ENCODE peak calls at places on chromosomes 12 and 14, in six cellular contexts. P, Z, N, D, T and W are unnamed samples. For H3K4me1, the result is how much of the 10 kb centered on the place peaks cover.

GRCh38 chr14:92368001-92368400 is 45.0 kb downstream of the SLC24A4 start:
- DNase-seq in P (no peak), Z (no peak), N (no peak), D (no peak), T (no peak), W (no peak)

GRCh38 chr12:11786638-11787365 is 137.3 kb downstream of the ETV6 start:
- DNase-seq in P (no peak), Z (no peak), N (no peak), D (no peak), T (no peak), W (no peak)

GRCh38 chr14:33412450-33412849 is 473.8 kb downstream of the NPAS3 start:
- DNase-seq in P (no peak), Z (no peak), N (no peak), D (no peak), T (no peak), W (no peak)

GRCh38 chr12:15268927-15269552 is 47.8 kb upstream of the RERG start:
- DNase-seq in P (peak), Z (peak), N (peak), D (peak), T (peak), W (peak)

GRCh38 chr14:106556665-106557289 is 1030.4 kb downstream of the TMEM121 start:
- DNase-seq in P (peak), Z (no peak), N (peak), D (no peak), T (no peak), W (peak)

GRCh38 chr12:8698830-8699330 is 1.1 kb downstream of the RIMKLB start:
- DNase-seq in P (no peak), Z (no peak), N (no peak), D (peak), T (peak), W (no peak)

GRCh38 chr14:96514694-96515093 is 12.5 kb downstream of the PAPOLA start:
- DNase-seq in P (no peak), Z (no peak), N (no peak), D (no peak), T (no peak), W (no peak)

GRCh38 chr12:461425-461824 is 1.7 kb downstream of the B4GALNT3 start:
- DNase-seq in P (no peak), Z (no peak), N (peak), D (no peak), T (no peak), W (no peak)

GRCh38 chr14:56487090-56487667 is 92.4 kb upstream of the TMEM260 start:
- DNase-seq in P (no peak), Z (peak), N (no peak), D (no peak), T (peak), W (no peak)

GRCh38 chr12:27344246-27344645 is 11.6 kb downstream of the BMAL2 start:
- DNase-seq in P (no peak), Z (no peak), N (no peak), D (no peak), T (peak), W (no peak)

GRCh38 chr12:3820122-3820521 is 53.1 kb downstream of the PARP11 start:
- DNase-seq in P (no peak), Z (no peak), N (no peak), D (peak), T (peak), W (no peak)

GRCh38 chr14:32136027-32136825 is 59.1 kb downstream of the ARHGAP5 start:
- DNase-seq in P (no peak), Z (no peak), N (no peak), D (no peak), T (no peak), W (no peak)

DNA sequence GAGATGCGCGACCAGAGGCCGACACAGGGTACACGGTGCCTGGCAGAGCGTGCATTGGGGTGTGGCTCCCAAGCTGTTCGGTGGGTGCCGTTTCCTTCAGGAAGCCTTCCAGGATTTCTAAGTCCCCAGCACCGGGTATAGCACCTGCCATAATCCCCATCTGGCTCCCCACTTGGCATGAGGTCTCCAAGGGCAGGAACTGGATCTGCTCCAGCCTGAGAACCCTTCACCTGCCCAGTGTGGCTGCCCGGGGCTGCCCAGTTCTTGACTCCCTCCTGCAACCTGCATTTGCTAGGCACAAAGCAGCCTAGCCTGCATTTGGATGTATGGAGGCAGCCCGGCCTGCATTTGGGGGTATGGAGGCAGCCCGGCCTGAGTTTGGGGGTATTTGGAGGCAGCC is 69.7 kb downstream of the RFLNA start:
- DNase-seq in P (no peak), Z (no peak), N (no peak), D (no peak), T (no peak), W (no peak)
- H3K4me1 ChIP-seq in P (under half), Z (under half), N (under half), D (under half), T (under half), W (half or more)

GRCh38 chr12:94941440-94941862 is 62.0 kb downstream of the NDUFA12 start:
- DNase-seq in P (no peak), Z (peak), N (no peak), D (peak), T (peak), W (peak)
- H3K4me3 ChIP-seq in P (no peak), Z (no peak), N (no peak), D (no peak), T (no peak), W (no peak)

DNA sequence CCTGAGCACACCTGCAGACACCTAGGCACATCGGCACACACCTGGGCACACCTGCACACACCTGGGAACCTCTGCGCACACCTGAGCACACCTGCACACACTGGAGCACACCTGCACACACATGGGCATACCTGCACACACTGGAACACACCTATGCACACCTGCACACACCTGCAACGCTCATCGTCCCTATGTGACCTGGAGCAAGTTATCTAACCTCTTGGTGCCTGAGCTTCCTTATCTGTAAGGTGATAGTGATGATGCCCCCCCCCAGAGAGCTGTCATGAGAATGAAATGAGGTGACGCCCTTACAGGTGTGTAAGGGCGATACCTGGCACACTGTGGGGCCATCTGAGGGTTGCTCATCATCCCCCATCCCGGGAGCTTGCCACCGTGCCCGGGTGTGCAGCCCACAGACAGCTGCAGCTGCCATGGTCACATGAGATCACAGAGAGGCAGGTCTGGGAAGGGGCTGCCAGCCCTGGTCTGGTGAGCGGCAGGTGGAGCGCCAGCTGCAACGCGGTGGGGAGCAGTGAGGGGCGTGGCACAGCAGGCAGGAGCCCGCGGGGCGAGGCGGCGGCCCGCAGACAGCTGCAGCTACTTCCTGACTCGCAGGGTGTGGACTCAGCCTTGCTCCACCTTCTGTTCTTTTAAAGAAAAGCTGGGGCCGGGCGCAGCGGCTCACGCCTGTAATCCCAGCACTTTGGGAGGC is 59.9 kb upstream of the FBRSL1 start:
- DNase-seq in P (peak), Z (peak), N (peak), D (no peak), T (peak), W (peak)
- H3K4me1 ChIP-seq in P (under half), Z (half or more), N (under half), D (under half), T (under half), W (half or more)

DNA sequence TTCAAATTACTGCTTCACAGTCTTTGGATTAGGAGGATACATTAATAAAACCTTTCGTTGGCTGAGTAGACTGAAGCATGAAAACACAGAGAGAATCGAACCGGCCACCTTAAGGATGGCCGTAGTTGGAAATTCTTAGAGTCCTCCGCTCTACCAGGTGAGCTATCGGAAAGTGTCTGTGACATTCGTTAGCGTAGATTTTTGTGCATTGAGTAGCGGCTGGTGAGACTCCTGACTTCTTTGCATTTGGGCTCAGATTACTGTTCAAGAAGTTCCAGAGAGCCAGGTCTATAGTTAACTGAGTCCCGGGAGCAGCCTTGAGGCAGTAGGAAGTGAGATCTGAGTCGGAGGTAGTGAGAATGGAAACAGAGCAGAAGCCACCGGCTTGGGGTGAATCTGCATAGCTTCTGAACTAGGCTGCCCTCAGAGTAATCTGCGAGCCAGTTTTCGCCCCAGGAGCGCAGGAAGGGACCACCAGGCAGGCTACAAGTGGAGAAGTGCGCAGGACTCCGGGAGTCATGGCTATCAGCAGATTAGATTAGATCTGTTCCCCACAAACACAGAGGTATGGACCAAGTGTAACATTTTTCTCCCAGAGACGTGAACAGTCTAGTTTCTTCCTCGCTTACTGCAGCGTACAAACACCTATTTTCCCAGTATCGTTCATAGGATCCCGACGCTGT is 11.0 kb downstream of the OR6S1 start:
- DNase-seq in P (peak), Z (peak), N (peak), D (no peak), T (peak), W (peak)
- H3K4me3 ChIP-seq in P (peak), Z (peak), N (peak), D (peak), T (peak), W (no peak)

DNA sequence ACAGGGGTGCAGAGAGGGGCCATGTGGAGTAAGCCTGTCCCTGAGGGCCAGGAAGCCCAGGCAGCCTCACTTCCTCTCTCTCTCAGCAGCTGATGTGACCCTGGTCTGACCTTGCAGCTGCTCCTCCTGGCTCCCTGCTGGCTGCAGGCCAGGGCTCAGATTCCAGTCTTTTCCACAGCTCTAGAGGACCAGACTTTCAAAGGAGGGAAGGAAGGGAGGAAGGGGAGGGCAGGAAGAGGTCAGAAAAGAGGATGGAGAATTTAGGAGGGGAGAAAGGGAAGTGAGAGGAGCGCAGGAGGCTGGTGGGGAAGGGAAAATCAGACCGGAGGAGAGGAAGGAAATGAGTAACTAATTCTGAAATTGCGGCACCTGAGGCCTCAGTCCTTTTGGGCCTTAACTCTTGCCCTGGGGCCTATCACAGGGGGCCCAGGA is 40.9 kb upstream of the VASH1 start:
- DNase-seq in P (no peak), Z (peak), N (peak), D (peak), T (no peak), W (peak)
- H3K4me1 ChIP-seq in P (under half), Z (under half), N (under half), D (under half), T (under half), W (under half)

GRCh38 chr14:79278798-79279644 is 932.3 kb downstream of the DIO2 start:
- DNase-seq in P (peak), Z (peak), N (peak), D (peak), T (peak), W (peak)
- H3K4me3 ChIP-seq in P (peak), Z (peak), N (peak), D (peak), T (peak), W (peak)

DNA sequence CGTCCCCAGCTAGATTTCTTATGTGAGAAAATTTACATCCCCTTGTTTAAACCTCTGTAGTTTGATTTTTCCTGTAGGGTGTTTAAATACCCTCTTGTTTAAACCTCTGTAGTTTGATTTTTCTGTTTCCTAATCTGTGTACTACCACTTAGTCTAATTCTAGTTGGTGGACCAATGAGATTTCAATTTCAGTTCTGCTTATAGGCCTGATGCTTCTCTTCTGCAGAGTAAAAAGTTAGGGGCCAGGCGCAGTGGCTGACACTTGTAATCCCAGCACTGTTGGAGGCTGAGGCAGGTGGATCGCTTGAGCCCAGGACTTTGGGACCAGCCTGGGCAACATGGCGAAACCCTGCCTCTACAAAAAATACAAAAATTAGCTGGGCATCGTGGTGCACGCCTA is 11.5 kb downstream of the UBC start:
- DNase-seq in P (no peak), Z (no peak), N (no peak), D (no peak), T (no peak), W (no peak)
- H3K4me1 ChIP-seq in P (under half), Z (under half), N (under half), D (under half), T (under half), W (under half)

GRCh38 chr14:50657753-50658152 is 10.4 kb downstream of the SAV1 start:
- DNase-seq in P (no peak), Z (no peak), N (no peak), D (no peak), T (peak), W (no peak)
- H3K4me3 ChIP-seq in P (no peak), Z (no peak), N (no peak), D (no peak), T (peak), W (no peak)

DNA sequence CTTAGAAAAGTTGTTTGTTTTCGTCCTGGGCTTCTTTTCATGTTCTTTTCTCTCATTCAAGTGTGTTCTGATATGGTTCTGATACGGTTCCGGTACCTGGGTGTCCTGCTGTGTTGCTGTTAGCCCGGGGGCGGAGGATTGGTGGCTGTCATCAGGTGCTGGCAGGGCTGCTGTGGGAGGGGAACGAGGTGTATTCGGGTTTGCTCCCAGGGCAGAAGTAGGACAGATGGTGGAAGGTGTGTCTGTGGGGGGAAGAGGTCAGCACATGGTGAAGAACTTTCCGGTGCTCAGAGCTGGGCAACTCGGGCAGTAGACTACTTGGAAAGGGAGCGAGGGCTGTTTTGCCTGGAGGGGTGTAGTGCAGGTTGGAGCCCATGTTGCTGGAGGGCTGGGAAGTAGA is 70.2 kb downstream of the SLC25A47 start:
- DNase-seq in P (no peak), Z (no peak), N (no peak), D (no peak), T (no peak), W (no peak)
- H3K4me1 ChIP-seq in P (under half), Z (under half), N (half or more), D (under half), T (under half), W (under half)